ENCODE peak calls at places on chromosomes 16 and 17, in four cellular contexts. M is stimulated activated CD4-positive, alpha-beta T cell treated with anti-CD3 and anti-CD28 coated beads, Interleukin-2, amount 100 ng/mL, for 48 hours; G is GM20000; W is naive thymus-derived CD4-positive, alpha-beta T cell. H is an unnamed sample.

GRCh38 chr17:65594585-65594940 is 33.1 kb upstream of the AXIN2 start:
- DNase-seq in M (no peak), G (no peak), W (no peak), H (no peak)

GRCh38 chr17:75832652-75833400 is 11.4 kb downstream of the UNC13D start:
- DNase-seq in M (no peak), G (peak), W (peak), H (no peak)

GRCh38 chr17:35892091-35892637 is 12.0 kb upstream of the CCL5 start:
- DNase-seq in M (peak), G (peak), W (no peak), H (no peak)

GRCh38 chr16:17194190-17194780 is 276.5 kb downstream of the XYLT1 start:
- DNase-seq in M (peak), G (peak), W (peak), H (no peak)

GRCh38 chr17:77371117-77371887 is 230.5 kb downstream of the SEC14L1 start:
- DNase-seq in M (no peak), G (no peak), W (no peak), H (no peak)

GRCh38 chr17:45929344-45929743 is 35.0 kb downstream of the MAPT start:
- DNase-seq in M (no peak), G (no peak), W (no peak), H (no peak)

GRCh38 chr16:84503751-84504395 is 586 bp downstream of the MEAK7 start:
- DNase-seq in M (no peak), G (no peak), W (no peak), H (peak)

GRCh38 chr17:47188266-47188665 is 829 bp downstream of the CDC27 start:
- DNase-seq in M (no peak), G (peak), W (peak), H (peak)

GRCh38 chr16:50699345-50700159 is 6.1 kb downstream of the NOD2 start:
- DNase-seq in M (peak), G (no peak), W (no peak), H (no peak)

GRCh38 chr17:9363440-9364350 is 211.9 kb downstream of the STX8 start:
- DNase-seq in M (peak), G (no peak), W (no peak), H (no peak)

GRCh38 chr17:31593806-31594205 is 202.3 kb downstream of the RAB11FIP4 start:
- DNase-seq in M (no peak), G (no peak), W (no peak), H (no peak)

GRCh38 chr17:3965123-3965800 is 1.0 kb upstream of the ATP2A3 start:
- DNase-seq in M (peak), G (peak), W (peak), H (no peak)

H was measured in endothelial cell of umbilical vein.